ENCODE peak calls at places on chromosomes 13 and 19, in ten cellular contexts. S is endodermal cell; R is neuronal stem cell; H is tibial artery; Q is left ventricle myocardium inferior; A is CD8-positive, alpha-beta memory T cell; I is mesenchymal stem cell; F is fibroblast of lung; Y is GM23338; W is ascending aorta. X is an unnamed sample. For H3K27me3 and H3K4me1, the result is how much of the 10 kb centered on the place peaks cover.

GRCh38 chr19:2394054-2394668 is 33.2 kb downstream of the TIMM13 start:
- DNase-seq in H (no peak), Y (no peak), Q (no peak), A (no peak), F (no peak), R (no peak), W (no peak), S (no peak), I (no peak), X (no peak)

GRCh38 chr13:101416181-101417042 is at the start of gene NALCN:
- DNase-seq in W (no peak), R (peak), Q (peak), Y (peak), A (no peak), S (peak), H (no peak), F (peak), I (peak), X (no peak)

GRCh38 chr13:42272115-42272756 is at the start of gene AKAP11:
- DNase-seq in W (peak), A (no peak), R (no peak), S (no peak), Q (peak), Y (peak), F (peak), H (peak), I (peak), X (peak)

GRCh38 chr13:30998548-30999140 is 66.2 kb downstream of the TEX26 start:
- DNase-seq in A (no peak), Y (no peak), I (no peak), Q (no peak), S (peak), W (no peak), F (peak), H (no peak), R (no peak), X (no peak)

GRCh38 chr13:45511310-45512147 is 46.8 kb downstream of the COG3 start:
- DNase-seq in F (peak), Y (peak), I (peak), W (no peak), H (no peak), A (no peak), R (peak), Q (no peak), S (no peak), X (peak)

GRCh38 chr13:70856706-70857105 is 748.5 kb upstream of the KLHL1 start:
- DNase-seq in W (no peak), S (no peak), R (no peak), Y (no peak), H (no peak), A (no peak), Q (no peak), F (no peak), I (no peak), X (no peak)

GRCh38 chr13:78595819-78596700 is 7.3 kb downstream of the POU4F1 start:
- DNase-seq in Y (peak), F (no peak), A (no peak), R (peak), Q (no peak), I (no peak), H (no peak), W (no peak), S (peak), X (no peak)

GRCh38 chr13:37621811-37622361 is 23.3 kb upstream of the POSTN start:
- DNase-seq in A (no peak), F (peak), I (peak), H (peak), W (no peak), S (no peak), Y (no peak), R (no peak), Q (no peak), X (no peak)

GRCh38 chr13:60583911-60584753 is 187.1 kb downstream of the TDRD3 start:
- DNase-seq in F (peak), H (peak), S (peak), W (no peak), Y (peak), I (peak), Q (no peak), A (no peak), R (no peak), X (peak)

GRCh38 chr13:52695856-52696255 is 43.2 kb downstream of the SUGT1 start:
- DNase-seq in H (no peak), F (peak), R (no peak), A (no peak), W (no peak), I (peak), Y (no peak), Q (no peak), S (no peak), X (no peak)

GRCh38 chr19:10848208-10848843 is at the start of gene C19orf38:
- DNase-seq in H (no peak), I (no peak), Q (no peak), Y (no peak), F (no peak), A (no peak), W (no peak), R (no peak), S (no peak), X (no peak)

GRCh38 chr13:28147489-28147888 is 9.1 kb downstream of the PAN3 start:
- DNase-seq in W (no peak), R (no peak), Y (no peak), S (no peak), Q (no peak), F (no peak), H (no peak), A (no peak), I (no peak), X (no peak)

GRCh38 chr13:112219753-112220152 is 152.8 kb downstream of the SOX1 start:
- DNase-seq in W (no peak), F (no peak), R (no peak), I (no peak), H (no peak), S (no peak), A (no peak), Q (no peak), Y (no peak), X (no peak)

GRCh38 chr19:42282810-42283247 is 13.8 kb downstream of the CIC start:
- DNase-seq in R (no peak), Q (no peak), I (no peak), Y (no peak), S (peak), W (no peak), A (no peak), H (no peak), F (no peak), X (no peak)

GRCh38 chr19:15249912-15250634 is 17.8 kb upstream of the EPHX3 start:
- DNase-seq in Y (no peak), F (peak), Q (peak), S (no peak), R (no peak), H (peak), I (peak), W (no peak), A (no peak), X (no peak)

GRCh38 chr19:42313096-42313839 is at the start of gene TMEM145:
- DNase-seq in H (no peak), Q (no peak), R (peak), S (peak), F (peak), W (no peak), Y (peak), I (peak), A (no peak), X (no peak)

GRCh38 chr13:48069573-48069972 is 25.3 kb downstream of the MED4 start:
- DNase-seq in Q (no peak), I (no peak), S (no peak), W (no peak), H (no peak), Y (no peak), R (no peak), F (no peak), A (no peak), X (no peak)

GRCh38 chr13:69243366-69243765 is 864.3 kb upstream of the ATXN8OS start:
- DNase-seq in R (no peak), W (no peak), Y (no peak), F (no peak), S (no peak), H (no peak), I (no peak), A (no peak), Q (no peak), X (no peak)

GRCh38 chr13:93862259-93862658 is 617.2 kb downstream of the DCT start:
- DNase-seq in Y (no peak), R (no peak), I (peak), S (no peak), Q (no peak), F (peak), A (no peak), H (no peak), W (no peak), X (no peak)

GRCh38 chr13:40503966-40504591 is 162.4 kb downstream of the FOXO1 start:
- DNase-seq in A (no peak), S (no peak), W (no peak), Q (no peak), Y (peak), R (no peak), H (no peak), F (peak), I (peak), X (no peak)

GRCh38 chr19:35856546-35857149 is at the start of gene KIRREL2:
- DNase-seq in Q (no peak), I (peak), Y (peak), S (peak), R (peak), F (no peak), H (no peak), A (no peak), W (no peak), X (no peak)

GRCh38 chr19:35775298-35776101 is at the start of gene ARHGAP33:
- DNase-seq in Q (peak), W (peak), R (peak), F (peak), A (peak), Y (peak), H (peak), I (peak), S (peak), X (peak)

GRCh38 chr19:56142087-56142787 is 1.1 kb downstream of the ZNF444 start:
- DNase-seq in W (no peak), S (no peak), Q (no peak), H (no peak), F (no peak), I (no peak), R (no peak), Y (no peak), A (no peak), X (no peak)

GRCh38 chr19:574658-575526 is 2.5 kb downstream of the BSG start:
- DNase-seq in F (peak), W (no peak), R (no peak), I (peak), Y (peak), H (no peak), A (no peak), S (peak), Q (peak), X (no peak)

GRCh38 chr13:30388401-30389283 is 33.7 kb upstream of the UBE2L5 start:
- DNase-seq in Y (peak), F (no peak), Q (no peak), R (no peak), A (no peak), I (no peak), W (no peak), H (no peak), S (no peak), X (no peak)

GRCh38 chr19:49888478-49888901 is 8.2 kb downstream of the IL4I1 start:
- DNase-seq in S (no peak), R (no peak), W (no peak), Y (no peak), H (no peak), I (no peak), Q (no peak), A (no peak), F (no peak), X (no peak)

GRCh38 chr13:49459580-49459979 is 15.5 kb downstream of the SETDB2 start:
- DNase-seq in S (no peak), W (no peak), Q (no peak), H (no peak), I (no peak), R (no peak), Y (no peak), A (no peak), F (no peak), X (no peak)

GRCh38 chr13:109647046-109647445 is 139.3 kb downstream of the IRS2 start:
- DNase-seq in F (peak), I (peak), W (no peak), R (no peak), Y (no peak), A (no peak), Q (no peak), H (no peak), S (no peak), X (no peak)

GRCh38 chr13:100588350-100589177 is at the start of gene GGACT:
- DNase-seq in S (peak), Y (peak), Q (peak), H (peak), F (peak), I (peak), R (peak), W (no peak), A (peak), X (peak)

GRCh38 chr13:44243198-44243852 is 130.3 kb upstream of the SERP2 start:
- DNase-seq in A (no peak), Y (peak), R (peak), S (peak), I (peak), F (peak), W (no peak), H (no peak), Q (no peak), X (peak)

DNA sequence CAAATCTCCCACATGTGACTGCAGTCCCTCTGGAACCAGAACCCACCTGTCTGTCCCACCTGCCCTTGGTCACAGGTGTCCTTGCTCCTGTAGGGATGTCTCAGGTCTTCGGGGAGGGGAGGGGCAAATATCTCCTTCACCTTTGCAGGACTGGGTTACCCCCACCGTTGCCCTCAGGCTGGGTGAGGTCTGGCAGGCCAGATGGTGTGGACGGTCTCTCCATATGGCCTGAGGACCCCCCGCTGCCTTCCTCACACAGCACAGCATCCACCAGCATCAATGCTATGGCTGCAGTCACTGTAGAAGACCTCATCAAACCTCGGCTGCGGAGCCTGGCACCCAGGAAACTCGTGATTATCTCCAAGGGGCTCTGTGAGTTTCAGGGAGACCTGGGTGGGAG is 10.0 kb downstream of the SLC5A5 start:
- DNase-seq in S (no peak), A (no peak), H (no peak), R (no peak), I (no peak), W (no peak), F (no peak), Y (no peak), Q (no peak), X (no peak)
- H3K27me3 ChIP-seq in S (under half), A (under half), H (under half), R (under half), I (under half), W (under half), F (under half), Y (under half), Q (half or more), X (under half)

DNA sequence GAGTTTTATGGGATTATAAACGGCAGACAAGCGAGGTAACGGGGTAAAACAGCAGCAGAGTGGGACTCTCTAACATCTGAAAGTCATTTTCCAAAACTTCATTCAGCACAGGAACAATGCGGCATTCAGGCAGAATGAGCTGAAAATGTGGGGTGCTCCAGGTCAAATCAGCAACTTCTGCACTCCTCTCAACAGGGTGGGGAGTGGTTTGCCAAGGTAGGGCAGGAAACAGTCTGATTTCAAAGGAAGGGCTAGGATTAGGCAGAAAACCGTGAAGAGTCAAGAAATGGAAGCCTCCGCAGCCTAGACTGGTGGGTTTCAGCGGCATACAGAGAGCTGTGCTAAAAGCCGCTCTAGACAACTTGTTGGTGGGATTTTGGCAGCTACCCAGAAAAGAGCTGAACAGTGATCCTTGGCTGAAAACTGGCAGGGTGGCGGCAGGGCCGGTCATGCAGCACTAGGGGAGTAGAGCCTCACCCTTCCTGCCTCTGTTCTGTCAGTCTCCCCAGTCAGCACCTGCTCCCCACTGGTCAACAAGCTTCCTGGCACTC is 154.2 kb upstream of the KLF12 start:
- DNase-seq in S (peak), Y (peak), F (no peak), I (no peak), Q (peak), W (no peak), R (peak), H (no peak), A (peak), X (no peak)
- H3K4me3 ChIP-seq in S (no peak), Y (no peak), F (no peak), I (peak), Q (peak), W (peak), R (peak), H (peak), A (peak), X (no peak)

DNA sequence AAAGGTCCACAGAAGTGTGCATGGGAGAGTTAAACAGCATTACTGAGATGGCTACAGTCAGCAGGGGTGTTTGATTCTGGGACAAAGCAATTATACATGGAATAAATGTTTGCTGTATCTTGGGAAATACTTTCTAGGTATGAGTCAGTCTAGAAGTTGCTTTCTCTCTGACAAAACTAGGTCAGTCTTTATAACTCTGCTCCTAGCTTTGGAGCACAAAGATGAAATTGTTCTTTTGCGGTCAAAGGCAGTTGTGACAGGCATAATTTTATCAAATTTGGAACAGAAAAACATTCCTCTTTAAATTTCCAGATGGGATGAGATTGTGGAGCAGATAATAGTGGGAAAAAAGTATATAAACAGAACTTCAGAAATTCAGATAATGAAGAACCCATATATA is 1045.4 kb upstream of the MIR17HG start:
- DNase-seq in R (no peak), A (no peak), Y (no peak), I (peak), H (no peak), Q (no peak), S (no peak), W (no peak), F (peak), X (no peak)
- H3K4me1 ChIP-seq in R (under half), A (under half), Y (under half), I (under half), H (under half), Q (under half), S (under half), W (under half), F (under half), X (under half)

GRCh38 chr19:4194353-4194752 is 11.9 kb downstream of the ANKRD24 start:
- DNase-seq in W (no peak), H (no peak), Q (no peak), F (no peak), A (no peak), I (no peak), R (no peak), S (no peak), Y (no peak), X (no peak)
- H3K27me3 ChIP-seq in W (under half), H (half or more), Q (half or more), F (under half), A (under half), I (half or more), R (under half), S (under half), Y (under half), X (under half)

GRCh38 chr19:51387924-51388389 is at the start of gene LIM2:
- DNase-seq in W (no peak), Y (no peak), A (no peak), H (no peak), S (no peak), Q (no peak), I (no peak), F (no peak), R (peak), X (no peak)
- H3K4me3 ChIP-seq in W (no peak), Y (no peak), A (peak), H (no peak), S (no peak), Q (no peak), I (no peak), F (no peak), R (no peak), X (no peak)

X was measured in NT2/D1.